ENCODE peak calls at places on chromosomes 4 and X, in eight cellular contexts. One of them, this sample, is unnamed. For H3K27me3, the result is how much of the 10 kb centered on the place peaks cover.

GRCh38 chr4:112425823-112426222 is 90.2 kb downstream of the NEUROG2 start:
- DNase-seq in tibial artery: no peak
- DNase-seq in CD8-positive, alpha-beta memory T cell: no peak
- DNase-seq in SK-N-SH: no peak
- DNase-seq in GM12878: no peak
- DNase-seq in brain microvascular endothelial cell: no peak
- DNase-seq in H1: no peak
- DNase-seq in pancreas: no peak
- DNase-seq in this sample: no peak

GRCh38 chr4:3304831-3305609 is 12.2 kb downstream of the RGS12 start:
- DNase-seq in tibial artery: peak
- DNase-seq in CD8-positive, alpha-beta memory T cell: no peak
- DNase-seq in SK-N-SH: peak
- DNase-seq in GM12878: no peak
- DNase-seq in brain microvascular endothelial cell: no peak
- DNase-seq in H1: no peak
- DNase-seq in pancreas: peak
- DNase-seq in this sample: no peak

GRCh38 chr4:73070072-73070385 is 513 bp upstream of the COX18 start:
- DNase-seq in tibial artery: no peak
- DNase-seq in CD8-positive, alpha-beta memory T cell: no peak
- DNase-seq in SK-N-SH: no peak
- DNase-seq in GM12878: no peak
- DNase-seq in brain microvascular endothelial cell: no peak
- DNase-seq in H1: no peak
- DNase-seq in pancreas: no peak
- DNase-seq in this sample: no peak

GRCh38 chr4:184461711-184462110 is 12.6 kb downstream of the IRF2 start:
- DNase-seq in tibial artery: no peak
- DNase-seq in CD8-positive, alpha-beta memory T cell: no peak
- DNase-seq in SK-N-SH: no peak
- DNase-seq in GM12878: no peak
- DNase-seq in brain microvascular endothelial cell: no peak
- DNase-seq in H1: no peak
- DNase-seq in pancreas: no peak
- DNase-seq in this sample: no peak

GRCh38 chr4:180617203-180617602 is 1626.0 kb upstream of the TENM3 start:
- DNase-seq in tibial artery: no peak
- DNase-seq in CD8-positive, alpha-beta memory T cell: no peak
- DNase-seq in SK-N-SH: no peak
- DNase-seq in GM12878: no peak
- DNase-seq in brain microvascular endothelial cell: no peak
- DNase-seq in H1: no peak
- DNase-seq in pancreas: no peak
- DNase-seq in this sample: no peak

GRCh38 chr4:6804082-6804752 is 21.7 kb downstream of the KIAA0232 start:
- DNase-seq in tibial artery: no peak
- DNase-seq in CD8-positive, alpha-beta memory T cell: no peak
- DNase-seq in SK-N-SH: no peak
- DNase-seq in GM12878: no peak
- DNase-seq in brain microvascular endothelial cell: no peak
- DNase-seq in H1: no peak
- DNase-seq in pancreas: no peak
- DNase-seq in this sample: no peak

GRCh38 chr4:184097815-184098214 is 119.9 kb downstream of the ENPP6 start:
- DNase-seq in tibial artery: no peak
- DNase-seq in CD8-positive, alpha-beta memory T cell: no peak
- DNase-seq in SK-N-SH: no peak
- DNase-seq in GM12878: no peak
- DNase-seq in brain microvascular endothelial cell: no peak
- DNase-seq in H1: no peak
- DNase-seq in pancreas: no peak
- DNase-seq in this sample: no peak

GRCh38 chr4:140233811-140234696 is 80.1 kb upstream of the MAML3 start:
- DNase-seq in tibial artery: no peak
- DNase-seq in CD8-positive, alpha-beta memory T cell: no peak
- DNase-seq in SK-N-SH: no peak
- DNase-seq in GM12878: no peak
- DNase-seq in brain microvascular endothelial cell: peak
- DNase-seq in H1: no peak
- DNase-seq in pancreas: no peak
- DNase-seq in this sample: no peak

GRCh38 chr4:109729563-109730293 is at the start of gene PLA2G12A:
- DNase-seq in tibial artery: peak
- DNase-seq in CD8-positive, alpha-beta memory T cell: peak
- DNase-seq in SK-N-SH: peak
- DNase-seq in GM12878: peak
- DNase-seq in brain microvascular endothelial cell: peak
- DNase-seq in H1: peak
- DNase-seq in pancreas: peak
- DNase-seq in this sample: peak

GRCh38 chr4:153759407-153760226 is at the start of gene RNF175:
- DNase-seq in tibial artery: no peak
- DNase-seq in CD8-positive, alpha-beta memory T cell: no peak
- DNase-seq in SK-N-SH: peak
- DNase-seq in GM12878: no peak
- DNase-seq in brain microvascular endothelial cell: no peak
- DNase-seq in H1: no peak
- DNase-seq in pancreas: no peak
- DNase-seq in this sample: no peak

GRCh38 chrX:54695816-54696487 is 102.1 kb downstream of the ITIH6 start:
- DNase-seq in tibial artery: no peak
- DNase-seq in CD8-positive, alpha-beta memory T cell: no peak
- DNase-seq in SK-N-SH: peak
- DNase-seq in GM12878: peak
- DNase-seq in brain microvascular endothelial cell: no peak
- DNase-seq in H1: no peak
- DNase-seq in pancreas: no peak
- DNase-seq in this sample: no peak

GRCh38 chr4:150358691-150359090 is 223.3 kb upstream of the MAB21L2 start:
- DNase-seq in tibial artery: no peak
- DNase-seq in CD8-positive, alpha-beta memory T cell: no peak
- DNase-seq in SK-N-SH: peak
- DNase-seq in GM12878: no peak
- DNase-seq in brain microvascular endothelial cell: no peak
- DNase-seq in H1: no peak
- DNase-seq in pancreas: no peak
- DNase-seq in this sample: no peak

GRCh38 chrX:11196476-11196875 is 85.3 kb downstream of the HCCS start:
- DNase-seq in tibial artery: no peak
- DNase-seq in CD8-positive, alpha-beta memory T cell: no peak
- DNase-seq in SK-N-SH: no peak
- DNase-seq in GM12878: no peak
- DNase-seq in brain microvascular endothelial cell: no peak
- DNase-seq in H1: no peak
- DNase-seq in pancreas: no peak
- DNase-seq in this sample: no peak

DNA sequence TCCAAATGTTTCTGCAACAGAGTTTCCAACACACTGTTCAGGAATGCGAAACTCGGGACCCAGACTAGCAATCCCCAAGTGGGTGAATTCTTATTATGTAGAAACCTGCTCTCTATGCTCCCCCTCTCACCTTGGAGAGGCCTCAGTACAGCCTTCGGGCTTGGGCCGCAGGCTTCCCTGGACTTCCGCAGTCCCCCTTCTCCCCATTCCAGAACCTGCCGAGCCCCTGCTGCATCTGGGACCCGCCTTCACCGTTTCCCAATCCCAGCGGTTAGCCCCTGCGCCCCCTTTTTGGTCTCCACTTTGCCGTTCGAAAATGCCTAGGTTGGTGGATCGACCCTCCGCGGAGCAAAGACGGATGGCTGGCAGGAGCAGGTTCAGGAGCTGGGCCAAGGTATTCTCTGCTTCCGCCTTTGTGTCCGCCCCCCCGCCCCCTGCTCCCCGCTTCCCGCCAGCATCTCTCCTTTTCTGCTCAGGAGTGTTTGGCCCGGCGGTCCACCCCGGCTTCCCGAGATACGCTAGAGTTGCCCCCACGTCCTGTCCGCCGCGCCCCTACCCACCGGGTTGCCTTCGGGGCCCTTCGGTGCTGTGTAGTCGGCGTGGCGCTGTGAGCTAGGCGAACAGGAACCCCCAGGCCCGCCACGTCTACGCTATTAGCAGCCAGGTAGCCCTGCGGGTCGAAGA is 11.5 kb downstream of the HAND2 start:
- DNase-seq in tibial artery: no peak
- DNase-seq in CD8-positive, alpha-beta memory T cell: no peak
- DNase-seq in SK-N-SH: peak
- DNase-seq in GM12878: no peak
- DNase-seq in brain microvascular endothelial cell: no peak
- DNase-seq in H1: no peak
- DNase-seq in pancreas: no peak
- DNase-seq in this sample: no peak
- H3K27me3 ChIP-seq in tibial artery: under half
- H3K27me3 ChIP-seq in CD8-positive, alpha-beta memory T cell: half or more
- H3K27me3 ChIP-seq in SK-N-SH: under half
- H3K27me3 ChIP-seq in GM12878: under half
- H3K27me3 ChIP-seq in brain microvascular endothelial cell: half or more
- H3K27me3 ChIP-seq in H1: half or more
- H3K27me3 ChIP-seq in pancreas: under half
- H3K27me3 ChIP-seq in this sample: half or more

GRCh38 chr4:136551753-136552152 is 980.5 kb downstream of the PCDH18 start:
- DNase-seq in tibial artery: no peak
- DNase-seq in CD8-positive, alpha-beta memory T cell: no peak
- DNase-seq in SK-N-SH: no peak
- DNase-seq in GM12878: no peak
- DNase-seq in brain microvascular endothelial cell: no peak
- DNase-seq in H1: no peak
- DNase-seq in pancreas: no peak
- DNase-seq in this sample: no peak

GRCh38 chr4:136562842-136563241 is 969.5 kb downstream of the PCDH18 start:
- DNase-seq in tibial artery: no peak
- DNase-seq in CD8-positive, alpha-beta memory T cell: no peak
- DNase-seq in SK-N-SH: no peak
- DNase-seq in GM12878: no peak
- DNase-seq in brain microvascular endothelial cell: peak
- DNase-seq in H1: no peak
- DNase-seq in pancreas: no peak
- DNase-seq in this sample: no peak

GRCh38 chr4:136558940-136559494 is 973.3 kb downstream of the PCDH18 start:
- DNase-seq in tibial artery: no peak
- DNase-seq in CD8-positive, alpha-beta memory T cell: no peak
- DNase-seq in SK-N-SH: no peak
- DNase-seq in GM12878: no peak
- DNase-seq in brain microvascular endothelial cell: no peak
- DNase-seq in H1: no peak
- DNase-seq in pancreas: no peak
- DNase-seq in this sample: no peak

GRCh38 chr4:136557396-136557795 is 974.9 kb downstream of the PCDH18 start:
- DNase-seq in tibial artery: no peak
- DNase-seq in CD8-positive, alpha-beta memory T cell: no peak
- DNase-seq in SK-N-SH: no peak
- DNase-seq in GM12878: no peak
- DNase-seq in brain microvascular endothelial cell: no peak
- DNase-seq in H1: no peak
- DNase-seq in pancreas: no peak
- DNase-seq in this sample: no peak
- H3K4me3 ChIP-seq in tibial artery: no peak
- H3K4me3 ChIP-seq in CD8-positive, alpha-beta memory T cell: no peak
- H3K4me3 ChIP-seq in SK-N-SH: no peak
- H3K4me3 ChIP-seq in GM12878: no peak
- H3K4me3 ChIP-seq in brain microvascular endothelial cell: no peak
- H3K4me3 ChIP-seq in H1: no peak
- H3K4me3 ChIP-seq in pancreas: no peak
- H3K4me3 ChIP-seq in this sample: no peak

DNA sequence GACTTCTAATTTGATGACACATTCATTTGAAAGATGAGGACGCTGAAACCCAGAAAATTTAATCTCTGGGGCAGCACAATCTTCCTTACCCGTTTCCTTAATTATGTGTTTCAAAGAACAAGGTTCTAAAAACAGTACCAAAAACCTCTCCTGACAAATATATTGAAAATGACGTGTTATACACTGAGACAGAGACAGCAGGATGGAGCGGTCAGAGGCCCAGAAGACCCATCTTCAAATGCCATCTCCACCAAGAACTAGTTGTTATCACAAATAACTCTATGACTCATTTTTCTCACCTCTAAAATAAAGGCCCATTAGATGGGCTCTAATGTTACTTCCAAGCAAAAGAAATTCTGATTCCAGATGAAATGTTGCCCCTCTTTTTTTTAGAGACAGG is 177.4 kb downstream of the NSUN7 start:
- DNase-seq in tibial artery: no peak
- DNase-seq in CD8-positive, alpha-beta memory T cell: no peak
- DNase-seq in SK-N-SH: no peak
- DNase-seq in GM12878: no peak
- DNase-seq in brain microvascular endothelial cell: no peak
- DNase-seq in H1: no peak
- DNase-seq in pancreas: no peak
- DNase-seq in this sample: no peak
- H3K27ac ChIP-seq in tibial artery: no peak
- H3K27ac ChIP-seq in CD8-positive, alpha-beta memory T cell: no peak
- H3K27ac ChIP-seq in SK-N-SH: no peak
- H3K27ac ChIP-seq in GM12878: no peak
- H3K27ac ChIP-seq in brain microvascular endothelial cell: no peak
- H3K27ac ChIP-seq in H1: no peak
- H3K27ac ChIP-seq in pancreas: no peak
- H3K27ac ChIP-seq in this sample: no peak

GRCh38 chrX:12419591-12419990 is 281.3 kb downstream of the FRMPD4 start:
- DNase-seq in tibial artery: no peak
- DNase-seq in CD8-positive, alpha-beta memory T cell: no peak
- DNase-seq in SK-N-SH: no peak
- DNase-seq in GM12878: no peak
- DNase-seq in brain microvascular endothelial cell: no peak
- DNase-seq in H1: no peak
- DNase-seq in pancreas: no peak
- DNase-seq in this sample: no peak

GRCh38 chrX:12425496-12425895 is 287.2 kb downstream of the FRMPD4 start:
- DNase-seq in tibial artery: no peak
- DNase-seq in CD8-positive, alpha-beta memory T cell: no peak
- DNase-seq in SK-N-SH: no peak
- DNase-seq in GM12878: no peak
- DNase-seq in brain microvascular endothelial cell: no peak
- DNase-seq in H1: no peak
- DNase-seq in pancreas: no peak
- DNase-seq in this sample: no peak

GRCh38 chrX:12426420-12426819 is 288.1 kb downstream of the FRMPD4 start:
- DNase-seq in tibial artery: no peak
- DNase-seq in CD8-positive, alpha-beta memory T cell: no peak
- DNase-seq in SK-N-SH: no peak
- DNase-seq in GM12878: no peak
- DNase-seq in brain microvascular endothelial cell: no peak
- DNase-seq in H1: no peak
- DNase-seq in pancreas: no peak
- DNase-seq in this sample: no peak

GRCh38 chrX:12423346-12423745 is 285.1 kb downstream of the FRMPD4 start:
- DNase-seq in tibial artery: no peak
- DNase-seq in CD8-positive, alpha-beta memory T cell: no peak
- DNase-seq in SK-N-SH: no peak
- DNase-seq in GM12878: no peak
- DNase-seq in brain microvascular endothelial cell: no peak
- DNase-seq in H1: no peak
- DNase-seq in pancreas: no peak
- DNase-seq in this sample: no peak

DNA sequence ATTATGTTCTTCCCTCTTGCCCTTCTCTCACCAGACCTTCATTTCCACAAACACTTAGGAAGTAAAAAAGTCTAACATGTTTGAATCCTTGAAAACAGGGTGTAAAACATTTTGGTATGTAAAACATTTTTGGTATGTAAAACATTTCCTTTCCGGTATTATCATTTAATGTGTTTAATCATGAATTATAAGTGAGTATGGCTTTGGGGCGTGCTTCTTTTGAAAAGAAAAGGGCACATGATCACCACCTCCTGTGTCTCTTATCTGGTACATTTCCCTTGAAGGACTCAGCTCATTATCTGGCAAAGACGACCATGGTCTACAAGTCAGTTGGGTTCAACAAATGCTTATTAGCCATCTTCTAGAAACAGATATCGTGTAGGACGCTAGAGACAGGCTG is 283.6 kb downstream of the FRMPD4 start:
- DNase-seq in tibial artery: no peak
- DNase-seq in CD8-positive, alpha-beta memory T cell: no peak
- DNase-seq in SK-N-SH: no peak
- DNase-seq in GM12878: no peak
- DNase-seq in brain microvascular endothelial cell: no peak
- DNase-seq in H1: no peak
- DNase-seq in pancreas: no peak
- DNase-seq in this sample: no peak
- H3K27me3 ChIP-seq in tibial artery: under half
- H3K27me3 ChIP-seq in CD8-positive, alpha-beta memory T cell: under half
- H3K27me3 ChIP-seq in SK-N-SH: under half
- H3K27me3 ChIP-seq in GM12878: under half
- H3K27me3 ChIP-seq in brain microvascular endothelial cell: under half
- H3K27me3 ChIP-seq in H1: under half
- H3K27me3 ChIP-seq in pancreas: under half
- H3K27me3 ChIP-seq in this sample: under half